ENCODE peak calls at places on chromosomes 13 and 19, in nine cellular contexts. Z is lower leg skin, D is kidney epithelial cell, S is omental fat pad, Y is endothelial cell, E is WTC11, C is progenitor cell of endocrine pancreas, N is cardiac fibroblast, A is PC-3. I is an unnamed sample.

GRCh38 chr19:54102421-54103169 is at the start of gene NDUFA3:
- DNase-seq in N (peak; percentile 99), D (peak; percentile 91), C (peak; percentile 92), S (peak; percentile 82), Z (peak; percentile 99), Y (peak; percentile 96), E (peak; percentile 98), A (peak; percentile 100), I (peak; percentile 98)

GRCh38 chr13:38624822-38625221 is 62.1 kb upstream of the FREM2 start:
- DNase-seq in E (peak; percentile 52), A (no peak), Y (no peak), Z (no peak), N (no peak), D (no peak), C (no peak), S (no peak), I (no peak)

GRCh38 chr19:48746738-48747575 is at the start of gene IZUMO1:
- DNase-seq in A (no peak), Z (peak; percentile 91), N (peak; percentile 95), Y (peak; percentile 80), D (peak; percentile 72), S (peak; percentile 70), C (peak; percentile 48), E (peak; percentile 91), I (peak; percentile 79)

GRCh38 chr13:42883771-42884170 is 102.4 kb downstream of the FAM216B start:
- DNase-seq in N (peak; percentile 82), A (peak; percentile 30), S (no peak), C (no peak), D (no peak), E (no peak), Y (no peak), Z (no peak), I (peak; percentile 42)

GRCh38 chr13:82688400-82688999 is 1193.8 kb downstream of the SLITRK1 start:
- DNase-seq in E (no peak), Z (no peak), C (no peak), S (no peak), D (no peak), Y (no peak), A (peak; percentile 10), N (peak; percentile 23), I (no peak)

GRCh38 chr13:42275098-42275471 is 3.1 kb downstream of the AKAP11 start:
- DNase-seq in S (no peak), Y (no peak), N (no peak), Z (no peak), A (no peak), C (no peak), E (no peak), D (no peak), I (no peak)

GRCh38 chr13:113629814-113630213 is 28.2 kb downstream of the ATP4B start:
- DNase-seq in C (no peak), Y (no peak), D (no peak), Z (no peak), S (no peak), E (no peak), N (no peak), A (no peak), I (no peak)

GRCh38 chr19:47881757-47882156 is 4.4 kb downstream of the SULT2A1 start:
- DNase-seq in S (no peak), A (no peak), Z (peak; percentile 56), E (peak; percentile 21), Y (no peak), C (no peak), N (no peak), D (no peak), I (no peak)

GRCh38 chr13:94329277-94329676 is 150.2 kb downstream of the DCT start:
- DNase-seq in C (no peak), Z (no peak), S (no peak), A (no peak), N (peak; percentile 71), E (no peak), D (no peak), Y (no peak), I (no peak)

GRCh38 chr13:100733261-100733660 is 58.7 kb upstream of the TMTC4 start:
- DNase-seq in D (no peak), E (no peak), N (no peak), A (no peak), Z (no peak), Y (no peak), C (no peak), S (no peak), I (no peak)

GRCh38 chr19:19662344-19662743 is 1.1 kb downstream of the ATP13A1 start:
- DNase-seq in D (no peak), N (no peak), C (no peak), S (no peak), A (no peak), Y (no peak), Z (no peak), E (no peak), I (no peak)

GRCh38 chr13:36480726-36481485 is 48.6 kb downstream of the CCNA1 start:
- DNase-seq in A (no peak), S (no peak), Z (no peak), D (no peak), Y (no peak), N (no peak), C (no peak), E (no peak), I (no peak)

GRCh38 chr13:36476661-36477060 is 44.4 kb downstream of the CCNA1 start:
- DNase-seq in A (no peak), S (no peak), Y (no peak), N (no peak), C (no peak), D (no peak), Z (no peak), E (no peak), I (no peak)

DNA sequence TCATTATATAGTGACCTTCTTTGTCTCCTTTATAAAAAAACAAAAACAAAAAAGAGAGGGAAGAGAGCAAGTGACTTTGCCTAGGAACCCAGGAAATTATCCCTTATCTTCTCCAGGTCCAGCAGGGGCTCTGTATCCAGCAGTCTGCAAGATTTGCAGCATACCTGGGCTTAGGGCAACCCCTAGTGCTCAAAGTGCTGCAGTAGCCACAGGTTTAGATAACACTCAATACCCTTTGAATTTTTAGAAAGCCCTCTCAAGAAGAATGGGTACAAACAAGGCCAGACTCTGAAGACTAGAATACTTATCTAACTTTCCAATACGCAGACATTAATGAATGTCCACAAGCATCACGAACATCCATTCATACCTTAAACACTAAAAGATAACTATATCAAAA is 43.2 kb downstream of the CCNA1 start:
- DNase-seq in E (peak; percentile 58), A (peak; percentile 58), D (no peak), N (peak; percentile 30), C (no peak), Z (no peak), Y (no peak), S (no peak), I (no peak)
- TF ChIP-seq CTCF in E (no peak), A (peak; percentile 63), D (peak; percentile 9), N (peak; percentile 20), C (no peak), Z (no peak), Y (no peak), S (no peak), I (no peak)

DNA sequence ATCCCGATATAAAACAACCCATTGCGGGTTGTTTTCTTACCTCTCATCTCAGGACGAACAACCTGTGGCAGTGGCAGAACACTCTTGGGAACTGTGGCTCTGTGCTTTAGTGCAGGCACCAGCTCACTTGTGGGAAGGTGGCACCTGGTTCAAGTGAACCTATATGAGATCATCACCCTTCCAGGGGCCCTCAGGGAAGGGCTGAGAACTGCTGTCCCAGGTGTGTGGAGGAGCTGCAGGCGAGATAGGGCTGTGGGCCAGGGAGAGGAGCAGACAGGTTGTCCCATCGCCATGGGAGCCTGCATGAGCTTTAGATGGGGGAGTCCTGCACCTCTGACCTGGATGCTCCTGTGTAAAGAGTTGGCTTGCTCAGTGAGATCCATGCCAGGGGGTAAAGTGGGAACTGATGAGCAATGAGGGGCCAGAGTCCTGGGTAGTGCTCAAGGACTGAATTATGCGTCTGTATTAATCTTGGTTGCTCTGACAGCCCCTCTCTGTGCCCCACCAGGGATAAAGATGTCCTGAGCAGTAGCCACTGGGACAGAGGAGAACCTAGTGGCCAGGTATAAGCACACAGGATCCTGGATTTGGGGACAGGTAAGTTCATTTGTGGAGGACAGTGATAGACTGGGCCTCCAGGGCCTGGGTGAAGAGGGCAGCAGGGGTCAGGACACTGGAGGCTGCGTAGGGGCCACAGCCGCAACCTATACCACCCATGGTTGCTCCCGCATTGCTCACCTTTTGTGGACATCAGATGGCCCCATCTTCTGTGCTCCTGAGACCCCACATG is 8.7 kb downstream of the CEACAM4 start:
- DNase-seq in A (no peak), N (no peak), C (no peak), E (peak; percentile 4), Y (no peak), D (no peak), S (no peak), Z (no peak), I (no peak)
- TF ChIP-seq CTCF in A (no peak), N (no peak), C (no peak), E (no peak), Y (no peak), D (no peak), S (no peak), Z (no peak), I (no peak)

GRCh38 chr19:40570313-40571004 is 6.2 kb upstream of the SHKBP1 start:
- DNase-seq in C (peak; percentile 92), N (peak; percentile 100), S (peak; percentile 92), E (peak; percentile 100), D (peak; percentile 99), A (peak; percentile 98), Z (peak; percentile 99), Y (peak; percentile 98), I (peak; percentile 99)
- TF ChIP-seq CTCF in C (no peak), N (peak; percentile 40), S (no peak), E (no peak), D (no peak), A (no peak), Z (no peak), Y (peak; percentile 42), I (peak; percentile 70)

GRCh38 chr19:40423227-40423566 is 2.6 kb downstream of the SERTAD1 start:
- DNase-seq in Y (no peak), D (no peak), C (no peak), A (no peak), E (no peak), N (no peak), S (no peak), Z (peak; percentile 87), I (no peak)

GRCh38 chr19:40422428-40423226 is 3.2 kb downstream of the SERTAD1 start:
- DNase-seq in Y (no peak), Z (peak; percentile 82), E (no peak), N (no peak), C (no peak), A (no peak), S (no peak), D (no peak), I (no peak)

GRCh38 chr19:40425450-40426287 is at the start of gene SERTAD1:
- DNase-seq in A (peak; percentile 96), E (peak; percentile 100), Z (peak; percentile 100), C (peak; percentile 100), S (peak; percentile 99), N (peak; percentile 99), Y (peak; percentile 100), D (peak; percentile 94), I (peak; percentile 99)

GRCh38 chr19:40424637-40425449 is 949 bp downstream of the SERTAD1 start:
- DNase-seq in Y (no peak), A (no peak), N (peak; percentile 21), Z (no peak), S (no peak), D (no peak), E (no peak), C (no peak), I (no peak)

DNA sequence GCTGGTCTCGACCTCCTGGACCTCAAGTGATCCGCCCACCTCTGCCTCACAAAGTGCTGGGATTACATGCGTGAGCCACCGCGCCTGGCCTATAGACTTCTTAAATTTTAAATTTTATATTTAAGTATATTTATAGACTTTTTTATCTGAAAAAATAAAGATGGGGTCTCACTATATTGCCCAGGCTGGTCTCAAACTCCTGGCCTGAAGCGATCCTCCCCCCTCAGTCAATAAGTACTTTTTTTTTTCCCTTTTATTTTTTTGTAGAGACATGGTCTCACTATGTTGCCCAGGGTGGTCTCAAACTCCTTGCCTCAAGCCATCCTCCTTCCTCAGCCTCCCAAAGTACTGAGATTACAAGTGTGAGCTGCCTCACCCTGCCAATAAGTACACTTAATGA is 1.9 kb downstream of the SERTAD1 start:
- DNase-seq in Z (no peak), N (no peak), D (no peak), E (no peak), Y (no peak), C (no peak), S (no peak), A (no peak), I (no peak)
- TF ChIP-seq CTCF in Z (no peak), N (no peak), D (no peak), E (no peak), Y (no peak), C (no peak), S (no peak), A (no peak), I (no peak)